ENCODE peak calls at places on chromosomes 16 and 17, in ten cellular contexts. One of them, this sample, is unnamed.
A peak's percentile ranks its signal among the peaks of the same experiment; 100 is the strongest.

GRCh38 chr16:86299882-86300490 is 210.3 kb upstream of the FOXF1 start:
- DNase-seq in T-helper 1 cell: no peak
- DNase-seq in T-helper 17 cell: no peak
- DNase-seq in H7: no peak
- DNase-seq in fibroblast of mammary gland: no peak
- DNase-seq in AG04449: no peak
- DNase-seq in HCEC 1CT: no peak
- DNase-seq in AG20443: no peak
- DNase-seq in kidney: no peak
- DNase-seq in nephron progenitor cell: no peak
- DNase-seq in this sample: no peak

GRCh38 chr16:2532494-2533141 is 1.4 kb upstream of the CEMP1 start:
- DNase-seq in T-helper 1 cell: peak; percentile 53
- DNase-seq in H7: peak; percentile 91
- DNase-seq in T-helper 17 cell: no peak
- DNase-seq in AG04449: no peak
- DNase-seq in AG20443: no peak
- DNase-seq in nephron progenitor cell: no peak
- DNase-seq in fibroblast of mammary gland: peak; percentile 56
- DNase-seq in HCEC 1CT: peak; percentile 36
- DNase-seq in kidney: peak; percentile 93
- DNase-seq in this sample: peak; percentile 65

GRCh38 chr17:5128905-5129535 is 13.2 kb downstream of the USP6 start:
- DNase-seq in HCEC 1CT: no peak
- DNase-seq in AG04449: no peak
- DNase-seq in T-helper 17 cell: no peak
- DNase-seq in H7: no peak
- DNase-seq in T-helper 1 cell: no peak
- DNase-seq in fibroblast of mammary gland: no peak
- DNase-seq in AG20443: no peak
- DNase-seq in kidney: no peak
- DNase-seq in nephron progenitor cell: no peak
- DNase-seq in this sample: no peak

GRCh38 chr17:37844158-37844976 is 79.8 kb upstream of the TBC1D3K start:
- DNase-seq in AG20443: peak; percentile 90
- DNase-seq in T-helper 1 cell: no peak
- DNase-seq in kidney: peak; percentile 83
- DNase-seq in H7: peak; percentile 91
- DNase-seq in AG04449: no peak
- DNase-seq in HCEC 1CT: peak; percentile 11
- DNase-seq in T-helper 17 cell: peak; percentile 29
- DNase-seq in nephron progenitor cell: peak; percentile 84
- DNase-seq in fibroblast of mammary gland: peak; percentile 48
- DNase-seq in this sample: no peak

GRCh38 chr16:4317471-4318170 is 1.8 kb downstream of the GLIS2 start:
- DNase-seq in T-helper 17 cell: no peak
- DNase-seq in AG20443: no peak
- DNase-seq in fibroblast of mammary gland: no peak
- DNase-seq in HCEC 1CT: no peak
- DNase-seq in T-helper 1 cell: no peak
- DNase-seq in kidney: peak; percentile 85
- DNase-seq in nephron progenitor cell: peak; percentile 65
- DNase-seq in H7: no peak
- DNase-seq in AG04449: no peak
- DNase-seq in this sample: no peak

GRCh38 chr16:12896562-12896961 is 4.8 kb upstream of the SHISA9 start:
- DNase-seq in nephron progenitor cell: no peak
- DNase-seq in AG20443: no peak
- DNase-seq in T-helper 1 cell: no peak
- DNase-seq in T-helper 17 cell: no peak
- DNase-seq in AG04449: no peak
- DNase-seq in HCEC 1CT: peak; percentile 15
- DNase-seq in fibroblast of mammary gland: peak; percentile 52
- DNase-seq in H7: peak; percentile 40
- DNase-seq in kidney: no peak
- DNase-seq in this sample: peak; percentile 51

GRCh38 chr16:86044241-86044671 is 145.3 kb downstream of the IRF8 start:
- DNase-seq in kidney: peak; percentile 75
- DNase-seq in AG04449: no peak
- DNase-seq in H7: peak; percentile 96
- DNase-seq in T-helper 17 cell: peak; percentile 12
- DNase-seq in HCEC 1CT: peak; percentile 22
- DNase-seq in T-helper 1 cell: no peak
- DNase-seq in nephron progenitor cell: peak; percentile 77
- DNase-seq in fibroblast of mammary gland: peak; percentile 38
- DNase-seq in AG20443: peak; percentile 70
- DNase-seq in this sample: no peak

GRCh38 chr17:79065105-79065670 is 9.4 kb upstream of the ENGASE start:
- DNase-seq in AG20443: peak; percentile 57
- DNase-seq in kidney: no peak
- DNase-seq in nephron progenitor cell: peak; percentile 53
- DNase-seq in H7: peak; percentile 75
- DNase-seq in T-helper 1 cell: peak; percentile 44
- DNase-seq in HCEC 1CT: peak; percentile 8
- DNase-seq in T-helper 17 cell: peak; percentile 46
- DNase-seq in AG04449: no peak
- DNase-seq in fibroblast of mammary gland: peak; percentile 54
- DNase-seq in this sample: peak; percentile 11

GRCh38 chr16:57937861-57938260 is 33.1 kb downstream of the CNGB1 start:
- DNase-seq in T-helper 17 cell: no peak
- DNase-seq in AG20443: no peak
- DNase-seq in T-helper 1 cell: no peak
- DNase-seq in nephron progenitor cell: no peak
- DNase-seq in kidney: no peak
- DNase-seq in HCEC 1CT: no peak
- DNase-seq in fibroblast of mammary gland: peak; percentile 6
- DNase-seq in H7: no peak
- DNase-seq in AG04449: no peak
- DNase-seq in this sample: no peak

GRCh38 chr17:10875984-10876555 is 38.2 kb upstream of the PIRT start:
- DNase-seq in fibroblast of mammary gland: peak; percentile 34
- DNase-seq in H7: peak; percentile 46
- DNase-seq in AG04449: no peak
- DNase-seq in AG20443: peak; percentile 58
- DNase-seq in T-helper 17 cell: no peak
- DNase-seq in HCEC 1CT: no peak
- DNase-seq in nephron progenitor cell: peak; percentile 78
- DNase-seq in kidney: peak; percentile 59
- DNase-seq in T-helper 1 cell: no peak
- DNase-seq in this sample: peak; percentile 3

GRCh38 chr17:76935331-76935730 is 67.1 kb downstream of the MGAT5B start:
- DNase-seq in fibroblast of mammary gland: peak; percentile 30
- DNase-seq in AG20443: no peak
- DNase-seq in kidney: no peak
- DNase-seq in AG04449: no peak
- DNase-seq in nephron progenitor cell: no peak
- DNase-seq in T-helper 1 cell: no peak
- DNase-seq in T-helper 17 cell: no peak
- DNase-seq in HCEC 1CT: peak; percentile 36
- DNase-seq in H7: no peak
- DNase-seq in this sample: no peak

GRCh38 chr16:58236231-58236690 is 38.4 kb upstream of the CSNK2A2 start:
- DNase-seq in AG20443: peak; percentile 82
- DNase-seq in HCEC 1CT: peak; percentile 25
- DNase-seq in T-helper 1 cell: peak; percentile 33
- DNase-seq in fibroblast of mammary gland: peak; percentile 58
- DNase-seq in kidney: peak; percentile 80
- DNase-seq in nephron progenitor cell: peak; percentile 82
- DNase-seq in T-helper 17 cell: peak; percentile 37
- DNase-seq in AG04449: no peak
- DNase-seq in H7: peak; percentile 76
- DNase-seq in this sample: peak; percentile 65

GRCh38 chr17:975321-975982 is 4.1 kb downstream of the NXN start:
- DNase-seq in AG04449: no peak
- DNase-seq in AG20443: peak; percentile 40
- DNase-seq in HCEC 1CT: no peak
- DNase-seq in T-helper 17 cell: no peak
- DNase-seq in kidney: peak; percentile 49
- DNase-seq in fibroblast of mammary gland: peak; percentile 79
- DNase-seq in nephron progenitor cell: no peak
- DNase-seq in H7: no peak
- DNase-seq in T-helper 1 cell: no peak
- DNase-seq in this sample: no peak

GRCh38 chr17:77353684-77354419 is 213.1 kb downstream of the SEC14L1 start:
- DNase-seq in HCEC 1CT: no peak
- DNase-seq in AG20443: no peak
- DNase-seq in fibroblast of mammary gland: peak; percentile 56
- DNase-seq in nephron progenitor cell: no peak
- DNase-seq in kidney: no peak
- DNase-seq in AG04449: no peak
- DNase-seq in T-helper 1 cell: no peak
- DNase-seq in H7: peak; percentile 32
- DNase-seq in T-helper 17 cell: no peak
- DNase-seq in this sample: no peak

This sample was measured in NCI-H1092 treated with DMSO at 0.1 percent for 48 hours.